ENCODE peak calls at places on chromosomes 5 and 9, in nine cellular contexts. B is GM23248, W is neural progenitor cell, A is MM.1S, U is SK-N-SH, H is OCI-LY7, D is GM23338, J is HCT116, P is hepatocyte. X is an unnamed sample.

GRCh38 chr5:142969624-142970439 is 199.7 kb downstream of the ARHGAP26 start:
- DNase-seq in B (no peak), W (no peak), A (no peak), U (no peak), H (no peak), D (no peak), J (no peak), P (no peak), X (no peak)

GRCh38 chr5:160970605-160971191 is 118.7 kb upstream of the ATP10B start:
- DNase-seq in B (peak), W (peak), A (no peak), U (no peak), H (peak), D (peak), J (no peak), P (peak), X (no peak)

GRCh38 chr9:113322671-113323070 is 17.4 kb downstream of the WDR31 start:
- DNase-seq in B (no peak), W (no peak), A (no peak), U (no peak), H (no peak), D (no peak), J (no peak), P (no peak), X (no peak)

GRCh38 chr5:151730381-151730780 is 28.1 kb downstream of the ATOX1 start:
- DNase-seq in B (no peak), W (no peak), A (no peak), U (no peak), H (no peak), D (no peak), J (no peak), P (no peak), X (no peak)

GRCh38 chr9:71683598-71684235 is 84.6 kb downstream of the CEMIP2 start:
- DNase-seq in B (peak), W (peak), A (no peak), U (peak), H (no peak), D (peak), J (peak), P (peak), X (peak)

GRCh38 chr9:122374885-122375420 is 4.1 kb downstream of the PTGS1 start:
- DNase-seq in B (peak), W (peak), A (no peak), U (peak), H (no peak), D (peak), J (no peak), P (peak), X (no peak)

GRCh38 chr9:129026442-129027223 is 1.5 kb downstream of the SH3GLB2 start:
- DNase-seq in B (peak), W (peak), A (peak), U (peak), H (peak), D (peak), J (no peak), P (peak), X (peak)

GRCh38 chr5:73288803-73289720 is 116.1 kb downstream of the TMEM174 start:
- DNase-seq in B (no peak), W (no peak), A (no peak), U (no peak), H (no peak), D (peak), J (no peak), P (no peak), X (no peak)

GRCh38 chr5:156356238-156356637 is 29.3 kb downstream of the SGCD start:
- DNase-seq in B (peak), W (no peak), A (no peak), U (no peak), H (no peak), D (no peak), J (no peak), P (no peak), X (no peak)

DNA sequence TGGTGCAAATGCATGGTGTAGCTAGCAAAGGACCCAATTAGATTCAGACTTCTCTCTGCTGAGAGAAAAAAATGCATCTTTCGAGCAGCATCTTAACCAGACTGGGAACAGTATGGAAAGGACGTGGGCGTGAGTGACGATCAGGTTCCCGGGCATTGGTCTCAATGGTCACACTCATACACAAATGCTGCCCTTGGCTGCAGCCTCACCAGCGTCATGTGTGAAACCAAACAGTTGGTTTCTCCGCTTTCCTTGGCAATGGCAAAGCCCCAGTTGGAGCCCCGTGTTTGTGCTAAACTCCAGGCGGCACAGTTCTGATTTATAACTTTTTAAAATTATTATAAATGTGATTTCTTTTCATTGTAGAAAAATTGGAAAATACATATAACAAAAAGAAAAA is 237.8 kb downstream of the SEC61B start:
- DNase-seq in B (no peak), W (no peak), A (no peak), U (no peak), H (no peak), D (no peak), J (no peak), P (no peak), X (no peak)
- TF ChIP-seq EZH2phosphoT487 in B (no peak), W (no peak), A (no peak), U (no peak), H (no peak), D (no peak), J (no peak), P (no peak), X (no peak)

DNA sequence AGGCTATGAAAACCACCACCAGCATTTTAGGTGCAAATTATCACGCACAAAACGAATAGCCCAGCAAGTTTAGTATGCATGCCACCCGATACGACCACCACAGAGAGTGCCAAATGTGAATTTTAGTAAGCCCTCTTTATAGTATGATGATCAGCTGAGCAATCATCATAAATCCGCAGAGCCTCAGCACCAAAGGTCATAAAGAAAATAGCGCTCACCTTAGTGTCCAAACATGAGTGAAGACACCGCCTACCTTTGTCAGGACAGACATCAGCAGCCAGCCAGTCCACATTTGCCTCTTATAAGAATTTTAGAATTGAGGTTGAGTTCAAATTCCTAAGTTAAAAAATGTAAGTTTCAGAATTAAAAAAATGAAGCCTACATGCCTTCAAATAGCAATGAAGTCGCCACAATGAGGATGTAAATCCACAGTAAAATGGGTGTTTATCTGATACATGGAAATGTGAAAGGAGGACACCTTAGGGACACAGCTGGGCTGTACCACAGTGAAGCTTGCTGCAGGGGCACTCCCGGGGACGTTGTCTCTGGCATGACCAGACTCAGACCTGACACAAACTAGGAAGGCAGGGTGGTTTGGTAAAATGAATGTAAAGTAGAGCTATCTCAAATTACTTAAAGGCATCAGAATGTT is 149.0 kb downstream of the AUH start:
- DNase-seq in B (no peak), W (no peak), A (no peak), U (no peak), H (peak), D (no peak), J (no peak), P (no peak), X (no peak)
- H3K27ac ChIP-seq in B (no peak), W (no peak), A (no peak), U (no peak), H (no peak), D (no peak), J (no peak), P (no peak), X (no peak)

GRCh38 chr9:138050472-138051330 is 173.1 kb downstream of the CACNA1B start:
- DNase-seq in B (no peak), W (no peak), A (no peak), U (peak), H (no peak), D (no peak), J (no peak), P (no peak), X (no peak)

GRCh38 chr9:138048184-138048583 is 170.6 kb downstream of the CACNA1B start:
- DNase-seq in B (no peak), W (peak), A (no peak), U (peak), H (no peak), D (no peak), J (no peak), P (no peak), X (no peak)

GRCh38 chr9:138049779-138050471 is 172.3 kb downstream of the CACNA1B start:
- DNase-seq in B (no peak), W (peak), A (no peak), U (peak), H (no peak), D (no peak), J (no peak), P (no peak), X (no peak)

GRCh38 chr9:138047469-138048040 is 170.0 kb downstream of the CACNA1B start:
- DNase-seq in B (no peak), W (peak), A (no peak), U (peak), H (no peak), D (no peak), J (no peak), P (no peak), X (no peak)

GRCh38 chr9:138049085-138049778 is 171.7 kb downstream of the CACNA1B start:
- DNase-seq in B (no peak), W (peak), A (no peak), U (peak), H (no peak), D (no peak), J (no peak), P (no peak), X (no peak)
- TF ChIP-seq EZH2phosphoT487 in B (no peak), W (no peak), A (no peak), U (no peak), H (no peak), D (no peak), J (no peak), P (no peak), X (no peak)

DNA sequence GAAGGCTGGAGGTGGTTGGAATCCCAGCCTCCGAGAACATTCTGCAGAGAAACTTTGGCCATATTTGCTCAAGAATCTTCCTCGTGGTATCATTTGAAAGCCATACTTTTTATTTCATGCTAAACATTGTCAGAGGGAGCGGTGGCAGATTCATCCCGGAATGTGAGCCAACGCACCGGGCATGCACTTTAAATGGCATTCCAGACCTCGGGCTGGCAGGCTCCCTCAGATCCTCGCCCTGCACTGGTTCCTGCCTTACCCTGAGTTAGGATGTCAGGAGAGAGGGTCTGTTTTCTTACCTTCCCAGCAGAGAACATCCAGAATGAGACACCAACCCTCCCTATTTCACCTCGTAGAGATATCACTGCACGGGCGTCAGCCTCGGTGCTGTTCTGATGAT is 33.8 kb downstream of the GDNF start:
- DNase-seq in B (no peak), W (no peak), A (no peak), U (no peak), H (no peak), D (no peak), J (no peak), P (no peak), X (no peak)
- H3K27ac ChIP-seq in B (no peak), W (no peak), A (no peak), U (no peak), H (no peak), D (no peak), J (no peak), P (no peak), X (no peak)

GRCh38 chr5:67246546-67246945 is 49.9 kb upstream of the CD180 start:
- DNase-seq in B (no peak), W (no peak), A (no peak), U (no peak), H (no peak), D (no peak), J (no peak), P (no peak), X (no peak)

GRCh38 chr5:67246108-67246507 is 49.5 kb upstream of the CD180 start:
- DNase-seq in B (peak), W (peak), A (peak), U (peak), H (peak), D (peak), J (peak), P (peak), X (peak)

GRCh38 chr5:67249590-67249895 is 52.9 kb upstream of the CD180 start:
- DNase-seq in B (no peak), W (no peak), A (no peak), U (no peak), H (no peak), D (no peak), J (no peak), P (no peak), X (no peak)

GRCh38 chr5:67245259-67245846 is 48.8 kb upstream of the CD180 start:
- DNase-seq in B (no peak), W (no peak), A (no peak), U (no peak), H (no peak), D (no peak), J (no peak), P (no peak), X (no peak)

GRCh38 chr5:67248703-67249589 is 52.3 kb upstream of the CD180 start:
- DNase-seq in B (no peak), W (no peak), A (no peak), U (no peak), H (no peak), D (no peak), J (no peak), P (no peak), X (peak)
- TF ChIP-seq EZH2phosphoT487 in B (no peak), W (no peak), A (no peak), U (no peak), H (no peak), D (no peak), J (no peak), P (no peak), X (no peak)

DNA sequence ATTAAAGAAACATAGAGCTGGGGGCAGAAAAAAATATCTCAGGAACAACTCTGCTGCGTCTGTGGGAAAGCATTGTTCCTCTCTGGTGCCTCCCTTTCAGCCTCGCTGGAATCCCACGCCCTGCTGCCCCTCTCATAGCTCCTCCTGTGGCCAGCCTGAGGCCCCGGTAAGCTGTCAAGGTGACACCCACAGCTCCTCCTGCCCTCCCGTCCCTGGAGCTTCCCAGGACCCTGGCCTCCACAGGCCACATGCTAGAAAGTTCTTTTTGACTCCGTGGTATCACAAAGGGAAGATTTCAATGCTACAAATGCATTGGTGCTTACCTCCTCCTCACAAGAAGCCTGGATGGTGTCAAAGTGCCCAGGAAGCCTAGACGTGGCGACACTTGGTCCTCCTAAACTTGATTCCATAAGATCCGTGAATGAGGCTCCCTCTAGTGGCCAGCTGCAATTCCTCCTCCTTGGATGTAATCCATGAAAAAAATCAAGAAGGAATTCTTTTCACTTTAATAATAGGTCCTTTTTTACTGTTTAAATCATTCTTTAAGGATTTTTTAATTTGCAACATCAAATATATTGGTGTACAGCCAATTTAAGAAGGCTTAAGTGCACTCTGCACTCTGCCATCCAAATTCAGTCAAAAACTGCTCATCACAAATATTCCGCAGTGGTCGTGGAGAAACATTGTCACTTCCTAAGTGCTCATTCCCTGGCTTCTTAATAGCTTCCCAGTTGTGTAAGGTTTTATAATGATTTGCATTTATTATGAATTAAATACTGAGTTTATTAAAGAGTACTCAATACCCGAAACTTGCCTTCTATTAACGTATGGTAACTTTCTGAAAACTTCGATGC is 104.8 kb downstream of the CFAP90 start:
- DNase-seq in B (peak), W (peak), A (peak), U (peak), H (peak), D (peak), J (peak), P (peak), X (peak)
- H3K27ac ChIP-seq in B (no peak), W (no peak), A (no peak), U (no peak), H (no peak), D (peak), J (no peak), P (no peak), X (no peak)

GRCh38 chr9:14315754-14316573 is 2.0 kb upstream of the NFIB start:
- DNase-seq in B (peak), W (peak), A (no peak), U (peak), H (no peak), D (peak), J (no peak), P (peak), X (peak)
- TF ChIP-seq EZH2phosphoT487 in B (no peak), W (peak), A (no peak), U (no peak), H (no peak), D (no peak), J (no peak), P (peak), X (no peak)